ENCODE peak calls at places on chromosomes 13 and 19, in seven cellular contexts. One of them, this sample, is unnamed.

GRCh38 chr13:51768378-51768921 is 35.5 kb downstream of the DHRS12 start:
- DNase-seq in cardiac fibroblast: no peak
- DNase-seq in left lung: no peak
- DNase-seq in astrocyte of the hippocampus: no peak
- DNase-seq in activated CD8-positive, alpha-beta T cell treated with anti-CD3 and anti-CD28 coated beads, Interleukin-2, amount 10 ng/mL, durations not matched to agents 7 days and 5 days: no peak
- DNase-seq in PC-9: no peak
- DNase-seq in NCI-H2081: no peak
- DNase-seq in this sample: no peak

GRCh38 chr13:92716749-92717148 is 509.9 kb upstream of the GPC6 start:
- DNase-seq in activated CD8-positive, alpha-beta T cell treated with anti-CD3 and anti-CD28 coated beads, Interleukin-2, amount 10 ng/mL, durations not matched to agents 7 days and 5 days: no peak
- DNase-seq in PC-9: no peak
- DNase-seq in cardiac fibroblast: peak
- DNase-seq in NCI-H2081: no peak
- DNase-seq in left lung: no peak
- DNase-seq in astrocyte of the hippocampus: peak
- DNase-seq in this sample: no peak

GRCh38 chr13:40819797-40820315 is 30.4 kb downstream of the SLC25A15 start:
- DNase-seq in cardiac fibroblast: no peak
- DNase-seq in NCI-H2081: no peak
- DNase-seq in astrocyte of the hippocampus: no peak
- DNase-seq in left lung: no peak
- DNase-seq in activated CD8-positive, alpha-beta T cell treated with anti-CD3 and anti-CD28 coated beads, Interleukin-2, amount 10 ng/mL, durations not matched to agents 7 days and 5 days: no peak
- DNase-seq in PC-9: no peak
- DNase-seq in this sample: no peak

GRCh38 chr13:30877335-30877734 is 28.7 kb upstream of the MEDAG start:
- DNase-seq in NCI-H2081: no peak
- DNase-seq in left lung: no peak
- DNase-seq in PC-9: no peak
- DNase-seq in activated CD8-positive, alpha-beta T cell treated with anti-CD3 and anti-CD28 coated beads, Interleukin-2, amount 10 ng/mL, durations not matched to agents 7 days and 5 days: no peak
- DNase-seq in cardiac fibroblast: peak
- DNase-seq in astrocyte of the hippocampus: peak
- DNase-seq in this sample: no peak

GRCh38 chr19:19294914-19295313 is 21.8 kb upstream of the TM6SF2 start:
- DNase-seq in left lung: no peak
- DNase-seq in NCI-H2081: no peak
- DNase-seq in cardiac fibroblast: no peak
- DNase-seq in activated CD8-positive, alpha-beta T cell treated with anti-CD3 and anti-CD28 coated beads, Interleukin-2, amount 10 ng/mL, durations not matched to agents 7 days and 5 days: no peak
- DNase-seq in astrocyte of the hippocampus: no peak
- DNase-seq in PC-9: no peak
- DNase-seq in this sample: no peak

GRCh38 chr13:26300140-26300539 is 46.2 kb downstream of the CDK8 start:
- DNase-seq in astrocyte of the hippocampus: peak
- DNase-seq in cardiac fibroblast: peak
- DNase-seq in PC-9: no peak
- DNase-seq in NCI-H2081: no peak
- DNase-seq in left lung: no peak
- DNase-seq in activated CD8-positive, alpha-beta T cell treated with anti-CD3 and anti-CD28 coated beads, Interleukin-2, amount 10 ng/mL, durations not matched to agents 7 days and 5 days: no peak
- DNase-seq in this sample: no peak

GRCh38 chr19:29308977-29309520 is 96.1 kb upstream of the UQCRFS1 start:
- DNase-seq in PC-9: no peak
- DNase-seq in activated CD8-positive, alpha-beta T cell treated with anti-CD3 and anti-CD28 coated beads, Interleukin-2, amount 10 ng/mL, durations not matched to agents 7 days and 5 days: no peak
- DNase-seq in astrocyte of the hippocampus: no peak
- DNase-seq in left lung: no peak
- DNase-seq in cardiac fibroblast: no peak
- DNase-seq in NCI-H2081: no peak
- DNase-seq in this sample: no peak

GRCh38 chr13:25503856-25504255 is 132.1 kb downstream of the ATP8A2 start:
- DNase-seq in NCI-H2081: no peak
- DNase-seq in PC-9: no peak
- DNase-seq in left lung: no peak
- DNase-seq in activated CD8-positive, alpha-beta T cell treated with anti-CD3 and anti-CD28 coated beads, Interleukin-2, amount 10 ng/mL, durations not matched to agents 7 days and 5 days: no peak
- DNase-seq in astrocyte of the hippocampus: no peak
- DNase-seq in cardiac fibroblast: no peak
- DNase-seq in this sample: no peak

GRCh38 chr13:101623469-101624209 is 171.2 kb downstream of the ITGBL1 start:
- DNase-seq in astrocyte of the hippocampus: no peak
- DNase-seq in cardiac fibroblast: no peak
- DNase-seq in PC-9: peak
- DNase-seq in left lung: no peak
- DNase-seq in activated CD8-positive, alpha-beta T cell treated with anti-CD3 and anti-CD28 coated beads, Interleukin-2, amount 10 ng/mL, durations not matched to agents 7 days and 5 days: no peak
- DNase-seq in NCI-H2081: no peak
- DNase-seq in this sample: no peak

GRCh38 chr19:51568456-51568855 is 2.6 kb upstream of the ZNF175 start:
- DNase-seq in NCI-H2081: no peak
- DNase-seq in activated CD8-positive, alpha-beta T cell treated with anti-CD3 and anti-CD28 coated beads, Interleukin-2, amount 10 ng/mL, durations not matched to agents 7 days and 5 days: no peak
- DNase-seq in cardiac fibroblast: peak
- DNase-seq in left lung: no peak
- DNase-seq in astrocyte of the hippocampus: no peak
- DNase-seq in PC-9: no peak
- DNase-seq in this sample: no peak

GRCh38 chr19:15129856-15130580 is 22.8 kb downstream of the SYDE1 start:
- DNase-seq in PC-9: peak
- DNase-seq in left lung: no peak
- DNase-seq in activated CD8-positive, alpha-beta T cell treated with anti-CD3 and anti-CD28 coated beads, Interleukin-2, amount 10 ng/mL, durations not matched to agents 7 days and 5 days: no peak
- DNase-seq in NCI-H2081: no peak
- DNase-seq in astrocyte of the hippocampus: no peak
- DNase-seq in cardiac fibroblast: no peak
- DNase-seq in this sample: no peak

This sample was measured in GM18507.